ENCODE peak calls at places on chromosomes 5 and 9, in eight cellular contexts. V is astrocyte of the spinal cord, B is nephron progenitor cell, U is AG09309, L is endothelial cell, F is B cell, D is esophagus squamous epithelium, O is choroid plexus epithelial cell. E is an unnamed sample.

GRCh38 chr5:32522429-32523143 is 62.8 kb upstream of the SUB1 start:
- DNase-seq in V (peak), B (no peak), U (peak), L (no peak), F (no peak), D (no peak), O (peak), E (no peak)

GRCh38 chr9:77544491-77545000 is 103.6 kb downstream of the GNA14 start:
- DNase-seq in V (peak), B (no peak), U (no peak), L (no peak), F (no peak), D (no peak), O (peak), E (no peak)

GRCh38 chr9:91285729-91286353 is 75.9 kb downstream of the AUH start:
- DNase-seq in V (no peak), B (no peak), U (no peak), L (no peak), F (no peak), D (no peak), O (peak), E (no peak)

GRCh38 chr9:129849901-129850300 is 14.6 kb downstream of the USP20 start:
- DNase-seq in V (peak), B (no peak), U (no peak), L (no peak), F (no peak), D (no peak), O (peak), E (no peak)

GRCh38 chr9:121842612-121842978 is 191.2 kb downstream of the DAB2IP start:
- DNase-seq in V (peak), B (no peak), U (no peak), L (no peak), F (no peak), D (no peak), O (peak), E (no peak)

GRCh38 chr5:11524188-11524587 is 380.1 kb downstream of the CTNND2 start:
- DNase-seq in V (no peak), B (no peak), U (no peak), L (no peak), F (no peak), D (no peak), O (no peak), E (no peak)

GRCh38 chr5:180692426-180692825 is 43.0 kb upstream of the FLT4 start:
- DNase-seq in V (no peak), B (no peak), U (no peak), L (no peak), F (no peak), D (no peak), O (no peak), E (no peak)

GRCh38 chr9:9523476-9523875 is 1089.3 kb downstream of the PTPRD start:
- DNase-seq in V (no peak), B (no peak), U (no peak), L (no peak), F (no peak), D (no peak), O (no peak), E (no peak)

GRCh38 chr5:92916036-92916435 is 665.0 kb downstream of the NR2F1-AS1 start:
- DNase-seq in V (peak), B (no peak), U (no peak), L (no peak), F (no peak), D (no peak), O (peak), E (no peak)

GRCh38 chr9:121744002-121744686 is 92.7 kb downstream of the DAB2IP start:
- DNase-seq in V (peak), B (peak), U (peak), L (no peak), F (peak), D (no peak), O (peak), E (no peak)

GRCh38 chr5:142011572-142012185 is 1.1 kb downstream of the GNPDA1 start:
- DNase-seq in V (no peak), B (no peak), U (no peak), L (no peak), F (no peak), D (no peak), O (no peak), E (no peak)

GRCh38 chr9:137301086-137301947 is 754 bp downstream of the NRARP start:
- DNase-seq in V (peak), B (peak), U (no peak), L (peak), F (no peak), D (no peak), O (peak), E (no peak)

GRCh38 chr5:96875805-96876291 is 452 bp upstream of the ERAP2 start:
- DNase-seq in V (no peak), B (no peak), U (no peak), L (no peak), F (no peak), D (no peak), O (no peak), E (no peak)

GRCh38 chr9:107462691-107463090 is 26.9 kb downstream of the KLF4 start:
- DNase-seq in V (no peak), B (no peak), U (no peak), L (no peak), F (no peak), D (no peak), O (peak), E (no peak)

GRCh38 chr5:115895821-115896220 is 54.1 kb downstream of the AP3S1 start:
- DNase-seq in V (peak), B (no peak), U (no peak), L (no peak), F (no peak), D (no peak), O (peak), E (no peak)

GRCh38 chr5:15601853-15602252 is 101.9 kb downstream of the FBXL7 start:
- DNase-seq in V (no peak), B (no peak), U (no peak), L (no peak), F (no peak), D (no peak), O (no peak), E (no peak)

GRCh38 chr5:145157841-145158240 is 677.3 kb downstream of the PRELID2 start:
- DNase-seq in V (peak), B (no peak), U (no peak), L (no peak), F (no peak), D (no peak), O (peak), E (no peak)

GRCh38 chr9:36119476-36119875 is 17.1 kb upstream of the GLIPR2 start:
- DNase-seq in V (no peak), B (no peak), U (no peak), L (no peak), F (no peak), D (no peak), O (no peak), E (no peak)

GRCh38 chr9:89600831-89601230 is 4.0 kb upstream of the GADD45G start:
- DNase-seq in V (no peak), B (no peak), U (no peak), L (no peak), F (no peak), D (no peak), O (no peak), E (no peak)

GRCh38 chr5:140260089-140260656 is 42.7 kb downstream of the PFDN1 start:
- DNase-seq in V (no peak), B (no peak), U (no peak), L (no peak), F (no peak), D (no peak), O (no peak), E (no peak)

GRCh38 chr5:140258873-140259272 is 44.0 kb downstream of the PFDN1 start:
- DNase-seq in V (no peak), B (no peak), U (no peak), L (no peak), F (no peak), D (no peak), O (no peak), E (no peak)

GRCh38 chr5:140261403-140262171 is 41.3 kb downstream of the PFDN1 start:
- DNase-seq in V (peak), B (no peak), U (peak), L (no peak), F (no peak), D (no peak), O (peak), E (no peak)

GRCh38 chr5:140258016-140258415 is 44.9 kb downstream of the PFDN1 start:
- DNase-seq in V (no peak), B (no peak), U (no peak), L (no peak), F (no peak), D (no peak), O (no peak), E (no peak)

DNA sequence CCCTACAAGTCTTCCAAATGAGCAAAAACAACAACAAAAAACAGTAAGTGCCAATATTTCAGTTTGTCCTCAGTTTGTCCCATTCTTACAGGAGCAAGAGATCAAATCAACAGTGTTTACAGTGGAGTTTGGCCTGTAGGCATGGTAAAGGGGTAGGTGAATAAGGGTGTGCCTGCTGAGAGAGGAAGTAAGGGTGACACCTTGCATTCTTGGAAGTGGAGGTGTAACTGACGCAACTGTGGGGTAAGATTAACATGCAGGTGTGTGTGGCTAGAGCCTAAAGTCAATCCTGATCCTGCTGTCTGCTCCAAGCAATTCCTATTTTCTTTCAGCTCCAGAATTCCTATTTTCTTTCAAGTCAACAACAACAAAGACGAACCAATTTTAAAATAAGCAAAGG is 43.4 kb downstream of the PFDN1 start:
- DNase-seq in V (no peak), B (no peak), U (no peak), L (no peak), F (no peak), D (no peak), O (no peak), E (no peak)
- TF ChIP-seq CTCF in V (no peak), B (no peak), U (no peak), L (no peak), F (no peak), D (no peak), O (no peak), E (no peak)

GRCh38 chr9:136111190-136111589 is 7.5 kb downstream of the TMEM250 start:
- DNase-seq in V (no peak), B (no peak), U (no peak), L (no peak), F (no peak), D (no peak), O (no peak), E (no peak)

GRCh38 chr9:136107953-136108647 is 10.6 kb downstream of the TMEM250 start:
- DNase-seq in V (no peak), B (no peak), U (no peak), L (no peak), F (no peak), D (no peak), O (no peak), E (no peak)

GRCh38 chr9:136110082-136111061 is 8.3 kb downstream of the TMEM250 start:
- DNase-seq in V (peak), B (no peak), U (no peak), L (no peak), F (no peak), D (no peak), O (peak), E (no peak)

GRCh38 chr9:136108648-136109266 is 9.9 kb downstream of the TMEM250 start:
- DNase-seq in V (no peak), B (no peak), U (no peak), L (no peak), F (no peak), D (no peak), O (no peak), E (no peak)

GRCh38 chr9:136109351-136110081 is 9.2 kb downstream of the TMEM250 start:
- DNase-seq in V (peak), B (peak), U (peak), L (peak), F (peak), D (peak), O (peak), E (peak)
- TF ChIP-seq CTCF in V (no peak), B (no peak), U (peak), L (no peak), F (no peak), D (peak), O (no peak), E (no peak)

GRCh38 chr9:126690431-126691051 is 76.8 kb downstream of the LMX1B start:
- DNase-seq in V (no peak), B (peak), U (no peak), L (peak), F (peak), D (no peak), O (peak), E (no peak)
- TF ChIP-seq CTCF in V (peak), B (peak), U (peak), L (peak), F (peak), D (peak), O (peak), E (peak)

GRCh38 chr9:6842584-6842947 is 84.8 kb downstream of the KDM4C start:
- DNase-seq in V (peak), B (no peak), U (no peak), L (no peak), F (no peak), D (no peak), O (peak), E (no peak)

GRCh38 chr9:6845128-6845826 is 87.5 kb downstream of the KDM4C start:
- DNase-seq in V (no peak), B (no peak), U (no peak), L (no peak), F (no peak), D (no peak), O (no peak), E (no peak)

GRCh38 chr9:6843742-6844141 is 86.0 kb downstream of the KDM4C start:
- DNase-seq in V (no peak), B (no peak), U (no peak), L (no peak), F (no peak), D (no peak), O (no peak), E (no peak)

DNA sequence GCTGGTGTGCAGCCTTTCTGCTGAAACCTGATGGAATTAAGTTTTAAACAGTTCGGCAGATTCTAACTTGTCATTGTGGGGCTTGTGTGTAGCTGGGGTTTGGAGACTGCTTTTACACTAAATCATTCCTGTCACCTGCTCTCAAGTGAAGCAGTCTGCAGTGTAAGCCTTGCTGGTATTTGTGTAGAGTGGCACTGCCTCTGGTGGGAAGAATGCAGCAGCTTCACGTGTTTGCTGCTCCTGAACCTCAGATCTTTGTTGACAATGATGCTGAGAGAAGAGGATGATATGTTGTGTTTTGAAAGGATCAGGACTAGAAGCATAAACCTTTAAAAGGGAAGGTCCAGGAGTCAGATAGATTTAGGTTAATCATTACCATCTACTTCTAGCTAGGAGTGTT is 88.1 kb downstream of the KDM4C start:
- DNase-seq in V (no peak), B (peak), U (no peak), L (no peak), F (no peak), D (no peak), O (peak), E (no peak)
- TF ChIP-seq CTCF in V (peak), B (peak), U (peak), L (no peak), F (no peak), D (no peak), O (peak), E (no peak)

DNA sequence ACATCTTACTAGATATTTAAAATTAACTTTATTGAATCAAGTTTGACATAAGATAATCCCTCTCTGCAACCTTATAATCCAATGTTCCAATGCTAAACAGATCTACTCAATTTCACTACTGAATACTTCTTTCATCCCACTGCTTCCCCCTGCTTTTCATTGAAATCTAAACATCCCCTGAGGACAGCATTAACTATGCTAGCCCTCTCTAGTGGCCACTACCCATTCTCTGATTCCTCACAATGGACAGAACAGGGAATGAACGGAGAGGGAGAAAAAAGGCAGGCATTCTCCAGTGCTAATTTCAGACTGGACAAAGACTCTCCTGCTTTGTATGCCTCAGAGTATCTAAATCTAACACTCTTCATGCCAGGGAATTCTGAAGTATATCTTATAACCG is 54.3 kb upstream of the RGS7BP start:
- DNase-seq in V (no peak), B (no peak), U (no peak), L (no peak), F (no peak), D (no peak), O (no peak), E (no peak)
- TF ChIP-seq CTCF in V (no peak), B (no peak), U (no peak), L (no peak), F (no peak), D (no peak), O (no peak), E (no peak)

DNA sequence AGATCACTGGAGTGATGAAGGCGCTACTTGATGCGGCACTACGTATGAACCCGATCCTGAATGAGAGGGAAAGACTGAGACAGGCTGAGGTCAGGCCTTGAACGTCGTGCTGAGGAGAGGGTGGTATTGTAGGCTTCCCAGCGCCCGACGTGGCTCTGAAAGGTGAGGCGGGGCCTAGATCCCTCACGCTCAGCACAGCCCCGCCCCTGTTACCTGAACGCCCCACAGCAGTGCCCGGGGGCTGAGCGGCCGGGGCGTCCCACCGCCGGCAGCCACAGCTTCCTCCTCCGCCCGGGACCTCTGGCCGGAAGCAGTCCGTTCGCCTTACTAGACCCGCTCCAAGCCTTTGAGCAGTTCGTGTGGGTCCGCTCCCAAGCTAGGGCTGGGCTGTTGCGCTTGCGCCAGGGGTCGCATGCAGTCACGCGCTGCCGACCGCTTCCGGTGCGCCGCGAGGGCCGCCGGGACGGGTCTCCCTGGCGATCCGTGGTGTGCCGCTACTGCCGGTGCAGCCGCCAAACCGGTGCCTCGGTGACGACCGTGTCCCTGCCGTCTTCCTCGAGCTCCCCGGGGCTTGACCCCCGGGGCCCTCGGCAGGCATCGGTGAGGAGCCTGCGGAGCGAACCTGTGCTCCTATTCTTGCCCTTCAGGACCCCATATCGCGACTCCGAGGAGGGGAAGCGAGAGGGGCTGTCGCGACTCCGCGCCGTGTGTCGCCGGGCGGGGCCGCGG is at the start of the genes HMGXB3 and TIGD6:
- DNase-seq in V (peak), B (peak), U (peak), L (peak), F (peak), D (peak), O (peak), E (peak)
- TF ChIP-seq CTCF in V (no peak), B (no peak), U (peak), L (no peak), F (no peak), D (peak), O (no peak), E (no peak)